ENCODE peak calls at places on chromosomes 12 and 14, in nine cellular contexts. S is GM03348; Q is HTR-8/SVneo; U is brain pericyte; I is stimulated activated CD8-positive, alpha-beta memory T cell treated with anti-CD3 and anti-CD28 coated beads, Interleukin-12 subunit alpha, Interleukin-12 subunit beta, amount 100 ng/mL, for 4 hours; L is stimulated activated CD4-positive, alpha-beta T cell treated with anti-CD3 and anti-CD28 coated beads, Interleukin-1b, Interleukin-23, amount 100 ng/mL, for 1 hour; R is GM12865; K is activated naive CD8-positive, alpha-beta T cell treated with anti-CD3 and anti-CD28 coated beads, Interleukin-2, amount 10 ng/mL, durations not matched to agents 7 days and 5 days; N is mucosa of gallbladder. W is an unnamed sample.

GRCh38 chr14:99752486-99753121 is 40.6 kb upstream of the EML1 start:
- DNase-seq in S (peak), Q (peak), U (no peak), I (no peak), L (no peak), R (no peak), K (no peak), N (no peak), W (no peak)

GRCh38 chr12:64385468-64385867 is 5.1 kb downstream of the C12orf56 start:
- DNase-seq in S (peak), Q (peak), U (no peak), I (no peak), L (no peak), R (no peak), K (no peak), N (peak), W (no peak)

GRCh38 chr14:91737619-91738018 is 5.7 kb upstream of the CATSPERB start:
- DNase-seq in S (no peak), Q (no peak), U (no peak), I (no peak), L (no peak), R (no peak), K (no peak), N (no peak), W (no peak)

GRCh38 chr14:75450381-75451276 is 22.8 kb downstream of the JDP2 start:
- DNase-seq in S (no peak), Q (no peak), U (no peak), I (no peak), L (no peak), R (no peak), K (no peak), N (peak), W (peak)

GRCh38 chr14:32073537-32074189 is 3.4 kb upstream of the ARHGAP5 start:
- DNase-seq in S (peak), Q (peak), U (peak), I (no peak), L (no peak), R (peak), K (no peak), N (peak), W (no peak)

GRCh38 chr14:102262894-102263462 is 42.0 kb downstream of the MOK start:
- DNase-seq in S (no peak), Q (peak), U (no peak), I (no peak), L (no peak), R (no peak), K (no peak), N (no peak), W (no peak)

GRCh38 chr14:68363401-68363800 is 429.5 kb downstream of the ZFP36L1 start:
- DNase-seq in S (no peak), Q (no peak), U (no peak), I (no peak), L (no peak), R (no peak), K (no peak), N (no peak), W (no peak)

GRCh38 chr12:109963743-109964429 is 32.3 kb downstream of the GIT2 start:
- DNase-seq in S (peak), Q (no peak), U (no peak), I (no peak), L (no peak), R (no peak), K (no peak), N (peak), W (no peak)

GRCh38 chr12:132456186-132456943 is 33.6 kb upstream of the FBRSL1 start:
- DNase-seq in S (no peak), Q (no peak), U (no peak), I (no peak), L (no peak), R (no peak), K (no peak), N (no peak), W (no peak)

GRCh38 chr12:8911606-8912268 is 2.6 kb upstream of the PHC1 start:
- DNase-seq in S (no peak), Q (no peak), U (no peak), I (no peak), L (no peak), R (no peak), K (no peak), N (no peak), W (no peak)

W was measured in ascending aorta.